ENCODE peak calls at places on chromosomes 3 and 15, in four cellular contexts. I is HCT116, H is heart right ventricle, P is IMR-90. Z is an unnamed sample. For H3K27me3, the result is how much of the 10 kb centered on the place peaks cover.

GRCh38 chr3:144229237-144229830 is 257.7 kb downstream of the DIPK2A start:
- DNase-seq in I (no peak), H (no peak), P (no peak), Z (no peak)

GRCh38 chr15:80801891-80802680 is 22.9 kb downstream of the CEMIP start:
- DNase-seq in I (no peak), H (peak), P (no peak), Z (no peak)

GRCh38 chr3:194973366-194974000 is 287.8 kb downstream of the FAM43A start:
- DNase-seq in I (no peak), H (no peak), P (no peak), Z (no peak)

GRCh38 chr3:97821413-97821809 is 400 bp upstream of the CRYBG3 start:
- DNase-seq in I (no peak), H (peak), P (no peak), Z (peak)

GRCh38 chr3:54434761-54435160 is 312.4 kb downstream of the CACNA2D3 start:
- DNase-seq in I (no peak), H (no peak), P (no peak), Z (no peak)

GRCh38 chr3:50675179-50676030 is 678 bp downstream of the DOCK3 start:
- DNase-seq in I (no peak), H (peak), P (no peak), Z (peak)

GRCh38 chr15:73328986-73329385 is 39.8 kb downstream of the HCN4 start:
- DNase-seq in I (no peak), H (no peak), P (no peak), Z (no peak)

GRCh38 chr15:72800819-72801481 is 17.4 kb upstream of the ADPGK start:
- DNase-seq in I (no peak), H (no peak), P (peak), Z (no peak)

GRCh38 chr3:27134165-27134796 is 234.9 kb downstream of the NEK10 start:
- DNase-seq in I (peak), H (peak), P (peak), Z (peak)

GRCh38 chr3:38950000-38950399 is 101.7 kb downstream of the SCN11A start:
- DNase-seq in I (no peak), H (no peak), P (no peak), Z (no peak)

GRCh38 chr15:37058316-37058985 is 41.9 kb downstream of the MEIS2 start:
- DNase-seq in I (no peak), H (no peak), P (no peak), Z (no peak)

GRCh38 chr3:183306798-183307671 is 54.0 kb downstream of the B3GNT5 start:
- DNase-seq in I (no peak), H (peak), P (peak), Z (peak)

GRCh38 chr3:108218811-108219210 is 3.4 kb downstream of the IFT57 start:
- DNase-seq in I (no peak), H (no peak), P (peak), Z (no peak)

GRCh38 chr15:69493406-69493805 is 40.8 kb downstream of the RPLP1 start:
- DNase-seq in I (no peak), H (no peak), P (no peak), Z (no peak)

GRCh38 chr15:61275901-61276300 is 46.8 kb upstream of the RORA start:
- DNase-seq in I (no peak), H (no peak), P (no peak), Z (no peak)

GRCh38 chr3:107999215-107999775 is 91.5 kb downstream of the CD47 start:
- DNase-seq in I (no peak), H (no peak), P (no peak), Z (no peak)

GRCh38 chr15:74525328-74525727 is 15.7 kb upstream of the ARID3B start:
- DNase-seq in I (no peak), H (no peak), P (no peak), Z (no peak)

DNA sequence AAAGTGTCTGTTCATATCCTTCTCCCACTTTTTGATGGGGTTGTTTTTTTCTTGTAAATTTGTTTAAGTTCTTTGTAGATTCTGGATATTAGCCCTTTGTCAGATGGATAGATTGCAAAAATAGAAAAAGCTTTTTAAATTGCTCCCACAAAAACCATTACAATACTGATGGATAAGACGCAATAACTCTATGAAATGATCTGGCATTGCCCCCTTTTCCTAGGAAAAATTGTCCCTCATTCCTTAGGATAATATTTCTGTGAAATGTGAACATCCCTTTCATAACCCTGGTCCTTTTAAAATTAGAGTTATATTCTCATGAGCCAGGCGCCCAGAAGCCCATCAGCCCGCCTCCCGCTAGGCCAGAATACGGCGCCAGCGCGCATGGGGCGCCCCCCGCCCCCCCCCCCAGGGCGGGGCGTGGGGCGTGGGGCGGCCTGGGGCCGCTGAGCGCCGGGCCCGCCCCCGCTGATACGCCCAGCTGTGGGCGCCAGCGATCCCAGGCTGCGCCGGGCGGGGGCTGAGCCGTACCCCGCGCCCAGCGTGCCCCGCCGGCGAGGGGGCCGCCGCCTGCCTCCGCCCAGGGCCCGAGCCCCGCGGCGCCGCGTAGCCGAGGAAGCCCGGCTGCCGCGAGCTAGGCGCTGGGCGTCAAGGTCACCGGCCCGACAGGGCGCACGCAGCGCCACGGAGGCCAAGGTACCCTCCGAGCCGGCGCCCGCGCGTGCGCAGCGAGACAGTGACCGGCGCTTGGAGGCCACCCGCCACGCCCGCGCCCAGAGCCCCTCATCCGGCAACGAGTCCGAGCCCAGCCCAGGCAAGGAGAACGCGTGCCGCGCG is 11.1 kb upstream of the ROPN1B start:
- DNase-seq in I (no peak), H (no peak), P (no peak), Z (no peak)
- H3K4me3 ChIP-seq in I (no peak), H (peak), P (no peak), Z (no peak)

GRCh38 chr3:128095222-128095703 is 28.3 kb downstream of the RUVBL1 start:
- DNase-seq in I (peak), H (peak), P (peak), Z (peak)
- H3K27ac ChIP-seq in I (no peak), H (no peak), P (no peak), Z (no peak)

DNA sequence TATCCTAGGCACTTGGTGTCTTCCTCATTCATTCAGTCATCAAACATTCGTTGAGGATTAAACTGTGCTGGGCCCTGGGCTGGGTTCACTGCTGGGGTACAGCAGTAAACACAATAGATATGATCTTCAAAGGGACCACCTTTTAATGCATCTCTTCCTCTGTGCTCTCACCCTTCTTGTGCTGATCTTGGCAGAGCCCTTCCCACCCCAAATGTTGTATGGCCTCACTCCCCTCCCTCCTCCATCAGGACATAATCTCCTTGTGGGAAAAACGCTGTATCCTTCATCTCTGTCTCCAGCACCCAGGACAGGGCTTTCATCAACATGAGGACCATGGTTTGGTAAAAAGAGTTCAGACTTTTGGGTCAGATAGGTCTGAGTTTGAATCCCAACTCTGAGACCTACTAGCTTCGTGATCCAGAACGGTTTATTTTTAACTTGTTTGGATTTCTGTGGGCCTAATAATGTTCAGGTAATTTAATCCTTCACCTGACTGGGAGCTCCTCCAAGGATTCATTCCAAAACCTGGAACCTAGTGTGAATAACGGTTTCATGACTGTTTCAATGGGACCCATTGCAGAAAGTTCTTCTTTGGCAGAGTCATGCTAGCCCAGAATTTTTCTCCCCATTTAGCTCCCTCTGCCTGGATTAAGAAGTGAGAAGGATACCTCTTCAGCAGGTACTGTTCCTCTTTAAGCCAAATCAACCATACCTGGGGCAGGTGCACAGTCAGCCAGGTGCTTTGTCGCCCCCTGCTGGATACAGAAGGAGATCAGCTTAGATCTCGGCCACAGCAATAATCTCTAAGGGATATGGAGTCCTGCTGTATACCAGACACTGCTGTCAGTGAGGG is 5.2 kb upstream of the WNT7A start:
- DNase-seq in I (peak), H (no peak), P (no peak), Z (peak)
- H3K27me3 ChIP-seq in I (under half), H (half or more), P (under half), Z (under half)

GRCh38 chr3:138923531-138923994 is 23.4 kb downstream of the FOXL2 start:
- DNase-seq in I (peak), H (peak), P (peak), Z (peak)
- H3K4me3 ChIP-seq in I (no peak), H (no peak), P (no peak), Z (no peak)

GRCh38 chr3:99857278-99857677 is 39.6 kb downstream of the CMSS1 start:
- DNase-seq in I (no peak), H (no peak), P (no peak), Z (no peak)

GRCh38 chr3:99855900-99856299 is 38.2 kb downstream of the CMSS1 start:
- DNase-seq in I (no peak), H (no peak), P (no peak), Z (no peak)

GRCh38 chr3:99854899-99855298 is 37.2 kb downstream of the CMSS1 start:
- DNase-seq in I (no peak), H (no peak), P (no peak), Z (no peak)

GRCh38 chr3:99858461-99858860 is 40.8 kb downstream of the CMSS1 start:
- DNase-seq in I (no peak), H (no peak), P (no peak), Z (no peak)

GRCh38 chr3:99856437-99857220 is 39.0 kb downstream of the CMSS1 start:
- DNase-seq in I (no peak), H (no peak), P (peak), Z (no peak)
- H3K27ac ChIP-seq in I (no peak), H (no peak), P (no peak), Z (no peak)

DNA sequence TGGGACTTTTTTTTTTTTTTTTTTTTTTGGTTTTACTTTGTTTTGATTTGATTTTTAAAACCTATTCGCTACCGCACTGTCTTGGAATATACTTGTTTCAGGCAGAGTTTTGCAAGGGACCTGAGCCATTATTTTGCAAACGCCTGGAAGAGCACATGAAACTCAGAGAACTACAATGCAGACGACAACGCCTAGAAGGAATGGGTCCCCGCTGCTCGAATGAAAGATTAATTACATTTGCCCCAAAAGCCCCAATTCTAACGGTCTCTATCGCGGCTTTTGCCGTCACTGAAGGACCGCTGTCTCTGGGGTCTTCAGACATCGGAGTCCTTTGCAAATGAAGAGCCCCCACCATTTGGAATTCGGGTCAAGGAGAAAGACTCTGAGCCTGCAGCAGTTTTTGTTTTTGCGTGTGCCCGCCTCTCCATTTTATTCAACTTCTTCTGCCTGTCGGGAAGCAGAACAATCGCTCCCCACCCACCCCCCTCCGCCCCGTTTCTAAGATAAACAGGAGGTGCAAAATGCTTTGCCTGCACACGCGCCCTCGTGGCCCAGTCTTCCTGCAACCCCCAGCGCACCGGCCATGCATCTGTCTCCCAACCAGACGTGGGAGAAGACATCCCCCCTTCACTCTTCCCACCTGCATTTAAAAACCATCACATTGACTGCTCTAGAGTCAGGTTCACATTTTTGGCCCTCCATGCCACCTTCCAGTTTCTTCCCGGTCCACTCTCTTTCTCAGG is 13.5 kb downstream of the SOX2 start:
- DNase-seq in I (no peak), H (no peak), P (no peak), Z (no peak)
- H3K27me3 ChIP-seq in I (under half), H (half or more), P (half or more), Z (half or more)

DNA sequence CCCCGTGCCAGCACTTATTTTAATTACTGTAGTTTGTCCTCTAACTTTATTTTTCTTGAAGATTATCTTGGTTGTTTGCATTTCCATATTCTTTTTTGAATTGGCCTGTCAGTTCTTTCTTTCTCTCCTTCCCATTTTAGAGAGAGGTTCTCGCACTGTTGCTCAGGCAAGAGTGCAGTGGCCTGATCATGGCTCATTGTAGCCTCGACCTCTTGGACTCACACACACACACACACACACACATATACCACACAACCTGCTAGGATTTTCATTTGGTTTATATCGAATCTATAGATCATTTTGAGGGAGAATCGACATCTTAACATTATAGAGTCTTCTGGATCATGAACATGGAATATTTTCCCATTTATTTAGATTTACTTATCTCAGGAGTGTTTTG is 8.7 kb downstream of the FEM1B start:
- DNase-seq in I (no peak), H (no peak), P (no peak), Z (no peak)
- H3K4me3 ChIP-seq in I (no peak), H (no peak), P (no peak), Z (no peak)

DNA sequence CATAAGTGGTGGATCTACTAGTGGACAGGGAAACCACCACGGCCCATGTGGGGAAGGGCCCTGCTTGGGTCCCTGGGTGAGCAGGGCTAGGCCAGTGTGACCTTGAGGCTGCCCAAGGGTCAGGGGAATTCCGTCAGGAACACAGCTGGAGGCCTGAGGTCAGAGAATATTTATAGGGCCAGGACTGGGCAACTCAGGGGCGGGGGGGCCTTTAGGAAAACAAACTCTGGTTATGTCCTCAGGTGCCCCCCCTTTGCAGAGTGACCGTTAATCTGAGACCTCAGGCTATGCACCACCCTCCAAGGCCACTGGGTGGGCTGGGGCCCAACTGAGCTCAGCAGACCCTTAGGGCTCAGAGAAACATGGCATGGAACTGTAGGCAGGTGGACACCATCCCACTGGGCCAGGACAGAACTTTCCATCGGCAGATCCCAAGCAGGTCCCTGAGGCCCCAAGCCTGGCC is 2.5 kb downstream of the TWF2 start:
- DNase-seq in I (no peak), H (peak), P (no peak), Z (no peak)
- H3K27ac ChIP-seq in I (peak), H (peak), P (peak), Z (peak)